ENCODE peak calls at places on chromosomes 13 and 19, in five cellular contexts. R is A673, G is heart right ventricle, Z is spleen, I is IMR-90. K is an unnamed sample. For H3K27me3, the result is how much of the 10 kb centered on the place peaks cover.

GRCh38 chr13:96984061-96984508 is 10.2 kb downstream of the OXGR1 start:
- DNase-seq in R (peak), Z (peak), I (no peak), G (no peak), K (no peak)

GRCh38 chr13:72774019-72774418 is 7.7 kb downstream of the DIS3 start:
- DNase-seq in R (no peak), G (no peak), Z (no peak), I (no peak), K (no peak)

GRCh38 chr13:78600317-78600899 is 2.9 kb downstream of the POU4F1 start:
- DNase-seq in I (no peak), Z (no peak), R (no peak), G (no peak), K (no peak)

GRCh38 chr13:48902421-48902820 is 73.3 kb upstream of the FNDC3A start:
- DNase-seq in R (no peak), I (peak), Z (no peak), G (no peak), K (no peak)

GRCh38 chr19:39103151-39103550 is 19.0 kb downstream of the ACP7 start:
- DNase-seq in Z (no peak), R (no peak), I (no peak), G (no peak), K (no peak)

GRCh38 chr19:38528213-38528755 is 89.5 kb downstream of the MAP4K1 start:
- DNase-seq in I (no peak), G (no peak), Z (no peak), R (no peak), K (no peak)

GRCh38 chr13:33228645-33229445 is 56.7 kb downstream of the STARD13 start:
- DNase-seq in Z (no peak), R (peak), I (peak), G (no peak), K (no peak)

GRCh38 chr13:73880365-73880764 is 253.8 kb downstream of the KLF12 start:
- DNase-seq in Z (no peak), R (no peak), I (peak), G (no peak), K (no peak)

GRCh38 chr19:10553943-10554381 is 10.3 kb downstream of the ATG4D start:
- DNase-seq in I (no peak), G (no peak), R (no peak), Z (peak), K (no peak)

GRCh38 chr13:79869326-79869725 is 388.4 kb downstream of the NDFIP2 start:
- DNase-seq in Z (no peak), R (no peak), I (peak), G (no peak), K (no peak)

GRCh38 chr19:31301306-31301980 is 47.8 kb downstream of the TSHZ3 start:
- DNase-seq in Z (peak), R (no peak), I (no peak), G (no peak), K (no peak)

GRCh38 chr19:41744850-41745249 is 10.5 kb upstream of the CEACAM6 start:
- DNase-seq in R (peak), Z (no peak), I (no peak), G (no peak), K (no peak)

GRCh38 chr13:60211548-60211947 is 47.8 kb upstream of the DIAPH3 start:
- DNase-seq in Z (no peak), R (no peak), G (no peak), I (no peak), K (no peak)

GRCh38 chr13:96751089-96751488 is 243.2 kb downstream of the OXGR1 start:
- DNase-seq in R (no peak), I (no peak), G (no peak), Z (no peak), K (no peak)

GRCh38 chr13:90933097-90933826 is 414.2 kb upstream of the MIR17HG start:
- DNase-seq in R (peak), G (no peak), Z (no peak), I (no peak), K (no peak)

GRCh38 chr19:16441661-16442071 is 30.1 kb downstream of the EPS15L1 start:
- DNase-seq in R (peak), I (no peak), G (no peak), Z (no peak), K (no peak)

GRCh38 chr19:58558066-58558622 is at the start of gene UBE2M:
- DNase-seq in G (peak), Z (peak), R (no peak), I (no peak), K (no peak)

GRCh38 chr19:40217027-40217810 is 965 bp downstream of the TTC9B start:
- DNase-seq in R (peak), I (no peak), G (no peak), Z (no peak), K (no peak)
- TF ChIP-seq CTCF in R (peak), I (peak), G (peak), Z (no peak), K (peak)

GRCh38 chr19:47026889-47027288 is 7.3 kb downstream of the NPAS1 start:
- DNase-seq in R (no peak), I (no peak), Z (no peak), G (no peak), K (no peak)
- H3K27me3 ChIP-seq in R (under half), I (under half), Z (half or more), G (half or more), K (under half)

GRCh38 chr19:794989-795658 is 2.1 kb upstream of the PTBP1 start:
- DNase-seq in Z (no peak), R (no peak), G (no peak), I (no peak), K (no peak)
- H3K27ac ChIP-seq in Z (no peak), R (no peak), G (no peak), I (no peak), K (no peak)

DNA sequence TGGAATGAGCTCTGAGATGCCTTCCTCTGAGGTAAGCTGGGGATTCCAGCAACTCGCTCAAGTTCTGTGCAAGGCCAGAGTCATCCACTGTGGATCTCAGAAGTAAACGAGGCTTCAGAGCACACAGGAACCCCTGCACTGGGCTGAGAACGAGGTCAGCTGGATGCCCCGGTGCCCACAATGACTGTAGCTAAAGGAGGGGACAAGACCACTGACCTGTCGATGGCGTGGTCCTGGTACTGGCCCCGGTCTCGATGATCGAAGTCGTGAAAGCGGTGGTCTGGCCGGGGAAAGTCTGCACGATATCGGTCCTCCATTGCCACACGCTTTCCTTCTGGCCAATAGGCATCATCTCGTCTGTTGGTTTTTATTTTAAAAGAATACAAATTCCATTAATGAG is 24.8 kb upstream of the TINCR start:
- DNase-seq in R (no peak), G (no peak), Z (peak), I (no peak), K (no peak)
- TF ChIP-seq CTCF in R (no peak), G (no peak), Z (no peak), I (no peak), K (no peak)

DNA sequence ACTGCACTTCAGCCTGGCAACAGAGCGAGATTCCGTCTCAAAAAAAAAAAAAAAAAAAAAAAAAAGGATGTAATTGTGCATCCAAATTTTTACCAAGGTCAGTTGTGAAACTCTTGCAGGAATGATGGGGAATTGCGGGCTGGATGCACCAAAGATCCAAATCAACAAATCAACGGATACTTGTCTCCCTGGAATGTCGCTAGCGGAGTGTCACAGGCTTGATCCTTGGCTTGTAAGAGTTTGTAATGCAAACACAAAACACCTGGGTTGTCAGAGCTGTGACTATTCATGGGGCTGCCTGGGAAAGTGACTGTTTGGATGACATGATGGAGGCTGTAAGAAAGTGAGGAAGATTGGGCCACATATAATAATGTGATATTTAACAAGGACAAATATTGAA is 4.2 kb downstream of the KANK3 start:
- DNase-seq in G (no peak), R (no peak), I (no peak), Z (no peak), K (no peak)
- H3K27me3 ChIP-seq in G (under half), R (under half), I (under half), Z (half or more), K (under half)